ENCODE peak calls at places on chromosome 4, in five cellular contexts. K is stomach, V is suprapubic skin, C is upper lobe of left lung, H is HCT116. J is an unnamed sample. For H3K27me3, the result is how much of the 10 kb centered on the place peaks cover.

GRCh38 chr4:18568600-18568999 is 547.0 kb upstream of the LCORL start:
- DNase-seq in C (no peak), K (no peak), H (no peak), V (no peak), J (no peak)

GRCh38 chr4:137370206-137370633 is 162.1 kb downstream of the PCDH18 start:
- DNase-seq in V (no peak), C (no peak), H (no peak), K (no peak), J (no peak)

GRCh38 chr4:176753049-176753448 is 39.7 kb downstream of the VEGFC start:
- DNase-seq in K (no peak), V (no peak), H (no peak), C (no peak), J (no peak)

GRCh38 chr4:138555107-138555506 is 313.0 kb upstream of the SLC7A11 start:
- DNase-seq in C (no peak), K (no peak), H (no peak), V (no peak), J (no peak)

GRCh38 chr4:121943941-121944340 is 7.9 kb downstream of the TRPC3 start:
- DNase-seq in C (no peak), V (no peak), H (no peak), K (no peak), J (no peak)

GRCh38 chr4:88765729-88766128 is 68.1 kb upstream of the NAP1L5 start:
- DNase-seq in V (no peak), K (no peak), C (no peak), H (no peak), J (no peak)

GRCh38 chr4:169142390-169142789 is 128.4 kb downstream of the SH3RF1 start:
- DNase-seq in K (no peak), C (no peak), H (no peak), V (no peak), J (no peak)

GRCh38 chr4:81470456-81471327 is 1.0 kb downstream of the RASGEF1B start:
- DNase-seq in V (peak), C (peak), H (no peak), K (peak), J (peak)

GRCh38 chr4:100362363-100362762 is 155.5 kb downstream of the EMCN start:
- DNase-seq in H (no peak), K (no peak), C (no peak), V (no peak), J (no peak)

GRCh38 chr4:173494013-173494970 is 35.7 kb downstream of the HAND2 start:
- DNase-seq in H (peak), V (no peak), K (peak), C (peak), J (peak)

GRCh38 chr4:113586072-113586471 is 175.5 kb downstream of the CAMK2D start:
- DNase-seq in H (no peak), K (no peak), V (no peak), C (no peak), J (no peak)

GRCh38 chr4:13322681-13323101 is 161.4 kb downstream of the RAB28 start:
- DNase-seq in C (no peak), V (no peak), H (no peak), K (no peak), J (no peak)

GRCh38 chr4:81754169-81754568 is 282.5 kb upstream of the RASGEF1B start:
- DNase-seq in K (no peak), H (no peak), C (no peak), V (no peak), J (no peak)

GRCh38 chr4:152246659-152247058 is 289.2 kb downstream of the FBXW7 start:
- DNase-seq in K (no peak), H (no peak), V (no peak), C (no peak), J (no peak)

GRCh38 chr4:103996637-103997036 is 276.9 kb upstream of the TACR3 start:
- DNase-seq in K (no peak), H (peak), C (no peak), V (no peak), J (no peak)

GRCh38 chr4:75723117-75723801 is 1.1 kb upstream of the USO1 start:
- DNase-seq in K (no peak), V (no peak), C (no peak), H (no peak), J (no peak)

GRCh38 chr4:121951570-121952110 is at the start of gene TRPC3:
- DNase-seq in V (peak), C (peak), H (no peak), K (peak), J (peak)

GRCh38 chr4:160887668-160888067 is 1276.1 kb downstream of the FSTL5 start:
- DNase-seq in C (no peak), V (no peak), K (no peak), H (no peak), J (no peak)

GRCh38 chr4:120918788-120919187 is 3.7 kb downstream of the PRDM5 start:
- DNase-seq in C (no peak), H (no peak), V (no peak), K (no peak), J (no peak)

GRCh38 chr4:184766421-184766820 is 32.5 kb upstream of the CENPU start:
- DNase-seq in H (no peak), C (no peak), V (no peak), K (no peak), J (no peak)

GRCh38 chr4:2799971-2800690 is 7.2 kb downstream of the SH3BP2 start:
- DNase-seq in K (no peak), C (peak), H (no peak), V (peak), J (peak)

GRCh38 chr4:89247951-89248350 is 59.6 kb downstream of the GPRIN3 start:
- DNase-seq in C (peak), V (no peak), K (no peak), H (no peak), J (no peak)

GRCh38 chr4:148214529-148215166 is 227.6 kb downstream of the NR3C2 start:
- DNase-seq in H (no peak), V (no peak), C (no peak), K (no peak), J (no peak)

GRCh38 chr4:2785613-2786012 is 7.3 kb upstream of the SH3BP2 start:
- DNase-seq in H (no peak), C (no peak), K (peak), V (peak), J (peak)

GRCh38 chr4:15376594-15376993 is 51.2 kb upstream of the C1QTNF7 start:
- DNase-seq in V (no peak), C (no peak), H (no peak), K (no peak), J (no peak)

GRCh38 chr4:14743172-14743571 is 259.1 kb upstream of the CPEB2 start:
- DNase-seq in H (no peak), V (no peak), C (no peak), K (no peak), J (no peak)

GRCh38 chr4:118816538-118817177 is 19.3 kb downstream of the SEC24D start:
- DNase-seq in C (no peak), V (no peak), H (no peak), K (no peak), J (no peak)

GRCh38 chr4:104859601-104860000 is 287.1 kb upstream of the TET2 start:
- DNase-seq in C (no peak), V (no peak), H (no peak), K (no peak), J (no peak)

GRCh38 chr4:123415977-123416376 is 19.4 kb downstream of the SPRY1 start:
- DNase-seq in H (no peak), V (no peak), K (no peak), C (no peak), J (no peak)

GRCh38 chr4:2907706-2908293 is 55.4 kb downstream of the NOP14 start:
- DNase-seq in H (no peak), V (no peak), K (peak), C (no peak), J (no peak)

GRCh38 chr4:89411539-89411938 is 103.9 kb upstream of the GPRIN3 start:
- DNase-seq in K (no peak), H (no peak), V (no peak), C (no peak), J (no peak)

DNA sequence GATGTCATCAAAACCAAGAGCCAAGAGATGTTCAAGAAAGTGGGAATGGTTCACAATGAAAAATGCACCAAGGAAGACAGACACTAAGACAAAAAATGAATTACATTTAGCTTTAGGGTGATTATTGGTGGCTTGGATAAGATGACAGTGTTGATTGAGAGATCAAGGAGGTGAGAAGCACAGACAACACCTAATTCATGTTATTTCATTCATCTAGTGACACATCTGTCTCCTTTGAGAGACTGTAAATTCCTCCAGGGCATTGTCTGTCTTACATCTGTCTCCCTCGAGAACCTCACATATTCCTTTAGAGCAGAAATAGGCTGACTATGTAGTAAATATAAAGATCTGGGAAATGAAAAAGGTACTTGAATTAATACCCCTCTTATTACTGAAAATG is 94.2 kb upstream of the SMIM31 start:
- DNase-seq in V (no peak), K (no peak), C (no peak), H (no peak), J (no peak)
- TF ChIP-seq POLR2AphosphoS5 in V (no peak), K (no peak), C (no peak), H (no peak), J (no peak)

DNA sequence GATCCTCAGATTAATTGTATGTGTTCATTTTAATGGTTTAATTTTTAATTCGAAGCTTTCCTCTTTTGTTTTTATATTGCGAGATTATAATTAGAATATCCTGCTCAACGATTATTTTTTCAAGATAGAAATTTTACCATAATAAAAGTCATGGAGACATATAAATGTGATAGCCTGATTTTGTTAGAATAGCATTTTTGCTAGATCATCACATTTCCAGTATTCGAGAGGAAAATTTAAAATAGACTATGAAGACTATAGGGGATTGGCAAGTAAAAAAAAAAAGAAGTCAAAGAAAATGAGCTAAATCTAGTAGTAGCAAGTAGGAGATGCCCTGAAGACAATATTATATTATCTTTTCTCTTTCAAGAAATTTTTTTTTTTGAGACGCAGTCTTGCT is 60.6 kb downstream of the TENM3 start:
- DNase-seq in H (no peak), V (no peak), C (no peak), K (no peak), J (no peak)
- TF ChIP-seq CTCF in H (no peak), V (no peak), C (no peak), K (no peak), J (no peak)

GRCh38 chr4:74619931-74620702 is 174.2 kb downstream of the BTC start:
- DNase-seq in K (no peak), C (no peak), V (no peak), H (no peak), J (no peak)

GRCh38 chr4:74625981-74626380 is 168.3 kb downstream of the BTC start:
- DNase-seq in K (no peak), H (no peak), V (no peak), C (no peak), J (no peak)

GRCh38 chr4:74621616-74622015 is 172.7 kb downstream of the BTC start:
- DNase-seq in H (no peak), C (no peak), K (no peak), V (no peak), J (no peak)

GRCh38 chr4:74624351-74625151 is 169.8 kb downstream of the BTC start:
- DNase-seq in V (no peak), H (peak), C (no peak), K (no peak), J (no peak)

GRCh38 chr4:74623041-74623440 is 171.3 kb downstream of the BTC start:
- DNase-seq in H (peak), C (no peak), V (no peak), K (no peak), J (no peak)
- H3K27me3 ChIP-seq in H (under half), C (under half), V (under half), K (under half), J (under half)

DNA sequence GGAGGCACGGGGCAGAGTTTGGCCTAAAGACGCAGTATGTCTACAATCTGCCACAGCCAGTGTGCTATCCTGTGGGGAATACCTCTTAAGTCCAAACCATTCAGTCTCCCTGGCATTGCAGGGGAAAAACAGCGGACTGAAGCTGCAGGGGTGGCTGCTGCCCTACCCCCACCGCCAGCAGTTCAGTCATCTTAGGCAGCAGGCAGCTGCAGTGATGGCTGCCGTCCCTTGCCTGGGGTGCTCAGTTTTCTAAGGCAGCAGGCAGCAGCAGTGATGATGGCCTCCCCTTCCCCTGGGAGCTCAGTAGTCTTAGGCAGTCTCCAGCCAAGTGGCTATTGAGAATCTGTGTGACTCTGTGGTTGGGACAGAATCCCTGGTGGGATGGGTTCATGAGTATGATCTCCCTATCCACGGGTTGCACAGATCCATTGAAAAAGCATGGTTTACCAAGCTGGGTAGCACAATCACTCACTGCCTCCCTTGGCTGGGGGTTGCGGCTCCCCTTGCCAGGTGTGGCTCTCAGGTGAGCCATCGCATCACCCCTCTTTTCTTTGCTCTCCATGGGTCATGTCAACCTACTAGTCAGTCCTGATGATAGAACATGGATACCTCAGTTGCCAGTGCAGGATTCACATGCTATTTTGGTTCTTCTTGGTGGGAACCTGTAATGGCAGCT is 48.9 kb upstream of the GRID2 start:
- DNase-seq in V (no peak), C (peak), H (no peak), K (no peak), J (no peak)
- TF ChIP-seq POLR2AphosphoS5 in V (no peak), C (no peak), H (no peak), K (no peak), J (no peak)

GRCh38 chr4:19969492-19969891 is 282.2 kb upstream of the SLIT2 start:
- DNase-seq in H (no peak), K (no peak), C (no peak), V (no peak), J (no peak)
- TF ChIP-seq CTCF in H (no peak), K (no peak), C (no peak), V (no peak), J (no peak)